ENCODE peak calls at places on chromosomes 6 and 20, in seven cellular contexts. X is Panc1; O is GM12865; G is heart left ventricle; B is CD4-positive, alpha-beta memory T cell; L is neuronal stem cell; J is fibroblast of mammary gland. I is an unnamed sample.

GRCh38 chr6:13965582-13966127 is 40.9 kb downstream of the RNF182 start:
- DNase-seq in X (no peak), B (no peak), J (no peak), L (no peak), G (no peak), O (no peak), I (no peak)

GRCh38 chr20:43516251-43516824 is 8.8 kb downstream of the L3MBTL1 start:
- DNase-seq in G (no peak), O (no peak), B (no peak), L (no peak), J (no peak), X (no peak), I (no peak)

GRCh38 chr6:169171951-169172350 is 81.7 kb downstream of the THBS2 start:
- DNase-seq in B (no peak), J (peak; percentile 94), G (no peak), L (no peak), X (no peak), O (no peak), I (peak; percentile 92)

GRCh38 chr6:106997392-106998257 is 23.1 kb upstream of the CD24 start:
- DNase-seq in J (peak; percentile 66), L (peak; percentile 49), B (no peak), O (peak; percentile 79), X (peak; percentile 42), G (no peak), I (no peak)

GRCh38 chr20:61813791-61814190 is 251.9 kb downstream of the TAF4 start:
- DNase-seq in B (no peak), L (no peak), O (no peak), X (no peak), J (no peak), G (peak; percentile 46), I (no peak)

GRCh38 chr6:134590449-134590848 is 272.5 kb upstream of the SGK1 start:
- DNase-seq in G (no peak), B (no peak), J (peak; percentile 77), O (no peak), X (peak; percentile 5), L (no peak), I (peak; percentile 63)

GRCh38 chr6:11035961-11036360 is 8.1 kb downstream of the ELOVL2 start:
- DNase-seq in L (no peak), G (no peak), J (no peak), X (no peak), B (no peak), O (no peak), I (no peak)

GRCh38 chr6:151349651-151350270 is 41.6 kb downstream of the ZBTB2 start:
- DNase-seq in J (no peak), B (no peak), X (no peak), G (no peak), L (no peak), O (no peak), I (no peak)

GRCh38 chr6:10194816-10195639 is 219.8 kb downstream of the TFAP2A start:
- DNase-seq in X (no peak), J (no peak), O (no peak), L (no peak), G (no peak), B (no peak), I (no peak)

GRCh38 chr6:79466222-79466834 is 70.9 kb downstream of the LCA5 start:
- DNase-seq in G (no peak), B (no peak), X (no peak), J (peak; percentile 56), L (peak; percentile 8), O (peak; percentile 30), I (no peak)

GRCh38 chr6:132929141-132929540 is 114.8 kb downstream of the RPS12 start:
- DNase-seq in G (no peak), L (no peak), J (no peak), B (no peak), X (no peak), O (no peak), I (no peak)

GRCh38 chr6:75752365-75752764 is 3.3 kb downstream of the MYO6 start:
- DNase-seq in L (no peak), B (no peak), O (no peak), J (no peak), X (no peak), G (no peak), I (no peak)

GRCh38 chr20:5703542-5704215 is 46.5 kb upstream of the SHLD1 start:
- DNase-seq in J (no peak), X (no peak), B (no peak), L (no peak), O (no peak), G (no peak), I (no peak)

GRCh38 chr6:3751730-3752537 is 421 bp upstream of the PXDC1 start:
- DNase-seq in J (peak; percentile 87), X (no peak), G (peak; percentile 91), L (peak; percentile 78), O (peak; percentile 75), B (peak; percentile 78), I (peak; percentile 58)

GRCh38 chr6:128244751-128245405 is 275.5 kb downstream of the PTPRK start:
- DNase-seq in B (no peak), O (no peak), L (no peak), G (no peak), J (no peak), X (no peak), I (no peak)

GRCh38 chr6:45118684-45119230 is 209.4 kb upstream of the RUNX2 start:
- DNase-seq in B (no peak), G (no peak), X (no peak), O (no peak), J (no peak), L (no peak), I (no peak)

GRCh38 chr6:110415297-110415916 is at the start of gene DDO:
- DNase-seq in J (peak; percentile 56), G (peak; percentile 89), X (no peak), O (peak; percentile 21), L (no peak), B (no peak), I (no peak)

GRCh38 chr6:113301651-113302050 is 555.5 kb upstream of the MARCKS start:
- DNase-seq in X (no peak), L (no peak), J (peak; percentile 60), B (no peak), O (no peak), G (no peak), I (no peak)

GRCh38 chr6:110547266-110547964 is 71.0 kb upstream of the SLC22A16 start:
- DNase-seq in L (no peak), G (no peak), X (no peak), J (peak; percentile 43), O (no peak), B (no peak), I (no peak)

GRCh38 chr6:158879180-158879579 is 60.0 kb upstream of the EZR start:
- DNase-seq in J (peak; percentile 54), B (no peak), O (peak; percentile 67), G (no peak), X (no peak), L (no peak), I (no peak)

GRCh38 chr20:10902174-10902573 is 228.4 kb upstream of the JAG1 start:
- DNase-seq in B (no peak), J (no peak), X (no peak), O (no peak), L (no peak), G (no peak), I (no peak)

GRCh38 chr20:61297981-61298380 is 45.9 kb downstream of the CDH4 start:
- DNase-seq in B (no peak), O (no peak), L (no peak), J (peak; percentile 87), G (no peak), X (no peak), I (no peak)

GRCh38 chr20:2453792-2454191 is 16.8 kb downstream of the SNRPB start:
- DNase-seq in X (no peak), L (no peak), J (no peak), O (no peak), G (no peak), B (no peak), I (no peak)

GRCh38 chr6:33691456-33692077 is 19.9 kb downstream of the UQCC2 start:
- DNase-seq in O (no peak), J (no peak), X (no peak), B (peak; percentile 36), L (no peak), G (peak; percentile 55), I (no peak)

GRCh38 chr6:26305097-26305841 is 59.7 kb upstream of the BTN3A2 start:
- DNase-seq in L (no peak), B (peak; percentile 80), G (peak; percentile 74), X (no peak), O (peak; percentile 82), J (peak; percentile 87), I (no peak)
- H3K4me3 ChIP-seq in L (peak overlapping the region; percentile 71), B (peak overlapping the region; percentile 59), G (peak overlapping the region; percentile 49), X (peak overlapping the region; percentile 76), O (peak overlapping the region; percentile 56), J (peak overlapping the region; percentile 58), I (peak overlapping the region; percentile 37)

GRCh38 chr6:490251-491037 is 98.9 kb downstream of the IRF4 start:
- DNase-seq in L (no peak), J (no peak), B (peak; percentile 44), O (peak; percentile 49), X (no peak), G (no peak), I (no peak)

GRCh38 chr6:492816-493414 is 101.4 kb downstream of the IRF4 start:
- DNase-seq in X (no peak), L (no peak), G (no peak), B (no peak), J (no peak), O (no peak), I (no peak)

GRCh38 chr6:493840-494239 is 102.3 kb downstream of the IRF4 start:
- DNase-seq in O (no peak), L (no peak), J (no peak), G (no peak), X (no peak), B (no peak), I (no peak)

GRCh38 chr6:491233-491632 is 99.7 kb downstream of the IRF4 start:
- DNase-seq in B (peak; percentile 75), L (no peak), X (no peak), G (no peak), O (no peak), J (no peak), I (no peak)

GRCh38 chr6:492178-492577 is 100.6 kb downstream of the IRF4 start:
- DNase-seq in J (no peak), O (no peak), G (no peak), B (no peak), L (no peak), X (no peak), I (no peak)
- H3K4me3 ChIP-seq in J (no peak overlapping the region), O (no peak overlapping the region), G (no peak overlapping the region), B (no peak overlapping the region), L (no peak overlapping the region), X (no peak overlapping the region), I (no peak overlapping the region)

GRCh38 chr6:146593978-146594377 is 4.8 kb upstream of the ADGB start:
- DNase-seq in B (no peak), J (no peak), L (no peak), O (no peak), X (no peak), G (no peak), I (no peak)
- H3K4me3 ChIP-seq in B (no peak overlapping the region), J (no peak overlapping the region), L (no peak overlapping the region), O (no peak overlapping the region), X (no peak overlapping the region), G (no peak overlapping the region), I (no peak overlapping the region)

DNA sequence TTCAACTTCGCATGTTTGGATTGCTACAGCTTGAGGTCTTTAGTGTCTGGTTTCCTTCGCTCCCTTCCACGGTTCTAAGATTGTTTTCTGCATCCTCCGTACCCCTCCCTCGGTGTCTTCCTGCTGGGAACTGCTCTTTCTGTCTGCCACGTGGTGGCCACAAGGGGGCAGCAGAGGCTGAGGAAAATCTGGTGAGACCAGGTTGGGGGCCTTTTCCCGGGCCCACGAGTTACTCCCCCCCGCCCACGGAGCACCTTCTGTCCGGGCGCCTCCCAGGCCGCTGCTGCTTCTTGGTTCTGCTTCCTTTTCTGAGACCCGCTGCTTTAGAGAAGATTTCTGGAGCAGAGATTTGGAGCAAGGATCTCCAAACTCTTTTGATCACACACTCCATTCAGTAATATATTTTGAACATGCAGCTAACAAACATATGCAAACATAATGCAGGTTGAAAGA is 21.1 kb upstream of the NOTCH4 start:
- DNase-seq in O (peak; percentile 62), J (peak; percentile 81), L (peak; percentile 72), B (peak; percentile 59), X (no peak), G (peak; percentile 88), I (peak; percentile 37)
- H3K4me3 ChIP-seq in O (no peak overlapping the region), J (peak overlapping the region; percentile 16), L (no peak overlapping the region), B (no peak overlapping the region), X (no peak overlapping the region), G (no peak overlapping the region), I (no peak overlapping the region)

I was measured in BJ.